ENCODE peak calls at places on chromosomes 4 and X, in seven cellular contexts. O is NCI-H2081; N is effector memory CD8-positive, alpha-beta T cell; D is fibroblast of the aortic adventitia; K is caudate nucleus; Z is substantia nigra; L is hippocampal formation. F is an unnamed sample.

GRCh38 chr4:183878571-183878970 is 26.5 kb upstream of the STOX2 start:
- DNase-seq in O (no peak), N (no peak), D (no peak), K (no peak), Z (no peak), L (no peak), F (no peak)

GRCh38 chr4:78100060-78100459 is 42.9 kb downstream of the FRAS1 start:
- DNase-seq in O (no peak), N (no peak), D (peak; percentile 30), K (no peak), Z (no peak), L (no peak), F (no peak)

GRCh38 chrX:154822029-154822428 is 12.4 kb downstream of the SMIM9 start:
- DNase-seq in O (no peak), N (no peak), D (no peak), K (no peak), Z (no peak), L (no peak), F (no peak)

GRCh38 chr4:80362578-80363181 is 27.1 kb downstream of the CFAP299 start:
- DNase-seq in O (peak; percentile 50), N (peak; percentile 34), D (peak; percentile 57), K (no peak), Z (peak; percentile 4), L (peak; percentile 29), F (no peak)

GRCh38 chrX:68193786-68194185 is 239.5 kb downstream of the OPHN1 start:
- DNase-seq in O (no peak), N (no peak), D (no peak), K (no peak), Z (no peak), L (no peak), F (no peak)

GRCh38 chrX:100864967-100865366 is 9.2 kb downstream of the NOX1 start:
- DNase-seq in O (no peak), N (no peak), D (peak; percentile 59), K (no peak), Z (no peak), L (peak; percentile 4), F (no peak)

GRCh38 chr4:3210467-3210866 is 38.5 kb upstream of the MSANTD1 start:
- DNase-seq in O (no peak), N (no peak), D (no peak), K (no peak), Z (no peak), L (no peak), F (no peak)

GRCh38 chr4:138952405-138952804 is 63.2 kb upstream of the NOCT start:
- DNase-seq in O (no peak), N (no peak), D (no peak), K (no peak), Z (no peak), L (no peak), F (no peak)

GRCh38 chrX:119853449-119853848 is 686 bp upstream of the UPF3B start:
- DNase-seq in O (no peak), N (no peak), D (no peak), K (peak; percentile 0), Z (no peak), L (no peak), F (no peak)

GRCh38 chr4:61200195-61200990 is at the start of gene ADGRL3:
- DNase-seq in O (peak; percentile 66), N (no peak), D (peak; percentile 1), K (peak; percentile 76), Z (peak; percentile 80), L (peak; percentile 71), F (no peak)

GRCh38 chr4:165470009-165470408 is 91.2 kb downstream of the CPE start:
- DNase-seq in O (no peak), N (no peak), D (no peak), K (no peak), Z (no peak), L (no peak), F (no peak)

GRCh38 chr4:174365018-174365587 is 81.4 kb downstream of the CEP44 start:
- DNase-seq in O (peak; percentile 30), N (peak; percentile 8), D (peak; percentile 76), K (no peak), Z (no peak), L (peak; percentile 4), F (no peak)

GRCh38 chr4:119666653-119667091 is 38.1 kb upstream of the PDE5A start:
- DNase-seq in O (no peak), N (no peak), D (peak; percentile 59), K (no peak), Z (no peak), L (no peak), F (no peak)

GRCh38 chr4:141543176-141543575 is 93.2 kb upstream of the IL15 start:
- DNase-seq in O (no peak), N (no peak), D (no peak), K (no peak), Z (no peak), L (no peak), F (no peak)

GRCh38 chr4:38949416-38950051 is 81.9 kb downstream of the FAM114A1 start:
- DNase-seq in O (no peak), N (peak; percentile 21), D (peak; percentile 26), K (no peak), Z (no peak), L (no peak), F (no peak)

GRCh38 chr4:106312377-106312776 is 3.6 kb downstream of the TBCK start:
- DNase-seq in O (no peak), N (no peak), D (peak; percentile 77), K (no peak), Z (no peak), L (no peak), F (peak; percentile 41)

GRCh38 chr4:11487139-11487538 is 58.4 kb upstream of the HS3ST1 start:
- DNase-seq in O (no peak), N (no peak), D (no peak), K (no peak), Z (no peak), L (no peak), F (no peak)

GRCh38 chr4:141020801-141021261 is 112.4 kb downstream of the RNF150 start:
- DNase-seq in O (no peak), N (no peak), D (peak; percentile 14), K (no peak), Z (no peak), L (no peak), F (peak; percentile 56)

F was measured in BJ.